ENCODE peak calls at places on chromosomes 11 and 22, in five cellular contexts. One of them, this sample, is unnamed.

GRCh38 chr11:28674432-28675076 is 566.4 kb downstream of the METTL15 start:
- DNase-seq in COLO829: no peak
- DNase-seq in iPS-NIHi11: peak
- DNase-seq in smooth muscle cell of the brain vasculature: no peak
- DNase-seq in activated T-helper 1 cell treated with Interleukin-2 at 50 U/mL for 16 hours: no peak
- DNase-seq in this sample: no peak

GRCh38 chr11:9060700-9061111 is 30.7 kb downstream of the SCUBE2 start:
- DNase-seq in activated T-helper 1 cell treated with Interleukin-2 at 50 U/mL for 16 hours: no peak
- DNase-seq in smooth muscle cell of the brain vasculature: no peak
- DNase-seq in COLO829: no peak
- DNase-seq in iPS-NIHi11: peak
- DNase-seq in this sample: peak

GRCh38 chr11:63629426-63629825 is 15.2 kb upstream of the PLAAT3 start:
- DNase-seq in iPS-NIHi11: no peak
- DNase-seq in COLO829: no peak
- DNase-seq in smooth muscle cell of the brain vasculature: no peak
- DNase-seq in activated T-helper 1 cell treated with Interleukin-2 at 50 U/mL for 16 hours: no peak
- DNase-seq in this sample: no peak

GRCh38 chr11:45332486-45332934 is 46.4 kb upstream of the SYT13 start:
- DNase-seq in activated T-helper 1 cell treated with Interleukin-2 at 50 U/mL for 16 hours: no peak
- DNase-seq in COLO829: peak
- DNase-seq in iPS-NIHi11: peak
- DNase-seq in smooth muscle cell of the brain vasculature: peak
- DNase-seq in this sample: no peak

GRCh38 chr22:37701121-37701786 is 4.4 kb downstream of the TRIOBP start:
- DNase-seq in COLO829: no peak
- DNase-seq in smooth muscle cell of the brain vasculature: no peak
- DNase-seq in activated T-helper 1 cell treated with Interleukin-2 at 50 U/mL for 16 hours: no peak
- DNase-seq in iPS-NIHi11: no peak
- DNase-seq in this sample: no peak

GRCh38 chr11:76604652-76605241 is 65.8 kb downstream of the LRRC32 start:
- DNase-seq in activated T-helper 1 cell treated with Interleukin-2 at 50 U/mL for 16 hours: no peak
- DNase-seq in COLO829: no peak
- DNase-seq in iPS-NIHi11: no peak
- DNase-seq in smooth muscle cell of the brain vasculature: no peak
- DNase-seq in this sample: no peak

GRCh38 chr11:66228521-66228920 is 39.9 kb upstream of the RAB1B start:
- DNase-seq in iPS-NIHi11: peak
- DNase-seq in smooth muscle cell of the brain vasculature: no peak
- DNase-seq in COLO829: no peak
- DNase-seq in activated T-helper 1 cell treated with Interleukin-2 at 50 U/mL for 16 hours: no peak
- DNase-seq in this sample: no peak

GRCh38 chr11:64762916-64763803 is 3.4 kb upstream of the PYGM start:
- DNase-seq in smooth muscle cell of the brain vasculature: no peak
- DNase-seq in activated T-helper 1 cell treated with Interleukin-2 at 50 U/mL for 16 hours: no peak
- DNase-seq in COLO829: no peak
- DNase-seq in iPS-NIHi11: no peak
- DNase-seq in this sample: no peak

GRCh38 chr11:103773059-103773458 is 263.4 kb upstream of the DDI1 start:
- DNase-seq in COLO829: no peak
- DNase-seq in iPS-NIHi11: no peak
- DNase-seq in activated T-helper 1 cell treated with Interleukin-2 at 50 U/mL for 16 hours: no peak
- DNase-seq in smooth muscle cell of the brain vasculature: no peak
- DNase-seq in this sample: no peak

GRCh38 chr22:35023692-35024363 is 42.1 kb upstream of the ISX start:
- DNase-seq in COLO829: peak
- DNase-seq in smooth muscle cell of the brain vasculature: no peak
- DNase-seq in activated T-helper 1 cell treated with Interleukin-2 at 50 U/mL for 16 hours: peak
- DNase-seq in iPS-NIHi11: peak
- DNase-seq in this sample: peak

GRCh38 chr22:37020192-37020479 is 594 bp downstream of the MPST start:
- DNase-seq in activated T-helper 1 cell treated with Interleukin-2 at 50 U/mL for 16 hours: no peak
- DNase-seq in iPS-NIHi11: no peak
- DNase-seq in smooth muscle cell of the brain vasculature: no peak
- DNase-seq in COLO829: no peak
- DNase-seq in this sample: no peak

GRCh38 chr11:47991894-47992293 is 11.5 kb downstream of the PTPRJ start:
- DNase-seq in iPS-NIHi11: no peak
- DNase-seq in activated T-helper 1 cell treated with Interleukin-2 at 50 U/mL for 16 hours: no peak
- DNase-seq in COLO829: no peak
- DNase-seq in smooth muscle cell of the brain vasculature: no peak
- DNase-seq in this sample: no peak

GRCh38 chr11:110000858-110001257 is 92.3 kb upstream of the ZC3H12C start:
- DNase-seq in COLO829: no peak
- DNase-seq in activated T-helper 1 cell treated with Interleukin-2 at 50 U/mL for 16 hours: no peak
- DNase-seq in iPS-NIHi11: no peak
- DNase-seq in smooth muscle cell of the brain vasculature: no peak
- DNase-seq in this sample: no peak

GRCh38 chr22:29994941-29995340 is 85.3 kb upstream of the HORMAD2 start:
- DNase-seq in activated T-helper 1 cell treated with Interleukin-2 at 50 U/mL for 16 hours: no peak
- DNase-seq in COLO829: no peak
- DNase-seq in smooth muscle cell of the brain vasculature: no peak
- DNase-seq in iPS-NIHi11: no peak
- DNase-seq in this sample: no peak

GRCh38 chr11:13047884-13048283 is 38.8 kb downstream of the RASSF10 start:
- DNase-seq in activated T-helper 1 cell treated with Interleukin-2 at 50 U/mL for 16 hours: no peak
- DNase-seq in COLO829: no peak
- DNase-seq in smooth muscle cell of the brain vasculature: no peak
- DNase-seq in iPS-NIHi11: no peak
- DNase-seq in this sample: no peak

GRCh38 chr11:62402226-62402625 is 16.6 kb upstream of the SCGB1A1 start:
- DNase-seq in activated T-helper 1 cell treated with Interleukin-2 at 50 U/mL for 16 hours: peak
- DNase-seq in smooth muscle cell of the brain vasculature: no peak
- DNase-seq in COLO829: no peak
- DNase-seq in iPS-NIHi11: no peak
- DNase-seq in this sample: peak

GRCh38 chr11:104043678-104044239 is 7.3 kb downstream of the DDI1 start:
- DNase-seq in activated T-helper 1 cell treated with Interleukin-2 at 50 U/mL for 16 hours: no peak
- DNase-seq in smooth muscle cell of the brain vasculature: no peak
- DNase-seq in iPS-NIHi11: no peak
- DNase-seq in COLO829: no peak
- DNase-seq in this sample: no peak

GRCh38 chr11:67020949-67021348 is 2.0 kb upstream of the SYT12 start:
- DNase-seq in smooth muscle cell of the brain vasculature: no peak
- DNase-seq in activated T-helper 1 cell treated with Interleukin-2 at 50 U/mL for 16 hours: no peak
- DNase-seq in iPS-NIHi11: no peak
- DNase-seq in COLO829: no peak
- DNase-seq in this sample: no peak

GRCh38 chr22:19892249-19892879 is 37.7 kb upstream of the GNB1L start:
- DNase-seq in iPS-NIHi11: no peak
- DNase-seq in activated T-helper 1 cell treated with Interleukin-2 at 50 U/mL for 16 hours: peak
- DNase-seq in smooth muscle cell of the brain vasculature: no peak
- DNase-seq in COLO829: no peak
- DNase-seq in this sample: peak

GRCh38 chr11:84384637-84385227 is 1098.6 kb upstream of the CCDC90B start:
- DNase-seq in activated T-helper 1 cell treated with Interleukin-2 at 50 U/mL for 16 hours: no peak
- DNase-seq in iPS-NIHi11: peak
- DNase-seq in smooth muscle cell of the brain vasculature: peak
- DNase-seq in COLO829: peak
- DNase-seq in this sample: no peak

GRCh38 chr22:29394931-29395581 is 6.7 kb upstream of the AP1B1 start:
- DNase-seq in smooth muscle cell of the brain vasculature: peak
- DNase-seq in activated T-helper 1 cell treated with Interleukin-2 at 50 U/mL for 16 hours: peak
- DNase-seq in COLO829: peak
- DNase-seq in iPS-NIHi11: peak
- DNase-seq in this sample: peak

GRCh38 chr22:47381240-47381639 is 618.8 kb downstream of the TBC1D22A start:
- DNase-seq in activated T-helper 1 cell treated with Interleukin-2 at 50 U/mL for 16 hours: no peak
- DNase-seq in iPS-NIHi11: no peak
- DNase-seq in smooth muscle cell of the brain vasculature: no peak
- DNase-seq in COLO829: no peak
- DNase-seq in this sample: no peak